ENCODE peak calls at places on chromosomes 7 and 10, in six cellular contexts. F is transverse colon, K is GM03348, M is SK-MEL-5, R is Daoy, P is astrocyte of the spinal cord. J is an unnamed sample.
A peak's percentile ranks its signal among the peaks of the same experiment; 100 is the strongest.

GRCh38 chr7:67900456-67900855 is 903.8 kb downstream of the TYW1 start:
- DNase-seq in F (no peak), K (no peak), M (no peak), R (no peak), P (no peak), J (no peak)

GRCh38 chr7:5357951-5358350 is 65.7 kb downstream of the TNRC18 start:
- DNase-seq in F (no peak), K (no peak), M (no peak), R (no peak), P (no peak), J (no peak)

GRCh38 chr10:96642973-96643372 is 56.2 kb upstream of the TM9SF3 start:
- DNase-seq in F (peak; percentile 80), K (no peak), M (peak; percentile 80), R (peak; percentile 53), P (peak; percentile 29), J (no peak)

GRCh38 chr7:122881324-122881723 is 4.9 kb downstream of the CADPS2 start:
- DNase-seq in F (no peak), K (no peak), M (no peak), R (no peak), P (no peak), J (no peak)

GRCh38 chr10:34628174-34628802 is 186.8 kb downstream of the PARD3 start:
- DNase-seq in F (peak; percentile 76), K (no peak), M (no peak), R (peak; percentile 14), P (peak; percentile 26), J (no peak)

GRCh38 chr7:44149571-44150465 is 8.7 kb upstream of the MYL7 start:
- DNase-seq in F (no peak), K (no peak), M (no peak), R (no peak), P (no peak), J (no peak)

GRCh38 chr7:73532224-73532623 is 10.1 kb upstream of the BAZ1B start:
- DNase-seq in F (no peak), K (no peak), M (no peak), R (no peak), P (no peak), J (no peak)

GRCh38 chr7:2169923-2170575 is 62.7 kb downstream of the MAD1L1 start:
- DNase-seq in F (no peak), K (no peak), M (no peak), R (no peak), P (no peak), J (no peak)

GRCh38 chr10:60414877-60415585 is 25.4 kb upstream of the ANK3 start:
- DNase-seq in F (no peak), K (peak; percentile 88), M (no peak), R (peak; percentile 89), P (peak; percentile 85), J (peak; percentile 67)

GRCh38 chr10:14971867-14972448 is 12.8 kb downstream of the MEIG1 start:
- DNase-seq in F (peak; percentile 38), K (no peak), M (peak; percentile 49), R (peak; percentile 37), P (peak; percentile 13), J (no peak)

GRCh38 chr7:95491634-95492314 is 6.0 kb downstream of the ASB4 start:
- DNase-seq in F (peak; percentile 9), K (no peak), M (no peak), R (peak; percentile 34), P (no peak), J (no peak)

GRCh38 chr7:17623546-17624185 is 316.6 kb downstream of the SNX13 start:
- DNase-seq in F (no peak), K (no peak), M (no peak), R (no peak), P (peak; percentile 36), J (no peak)

GRCh38 chr7:111744501-111745155 is 182.3 kb upstream of the IMMP2L start:
- DNase-seq in F (no peak), K (peak; percentile 24), M (no peak), R (peak; percentile 35), P (peak; percentile 93), J (no peak)

GRCh38 chr7:52634996-52635395 is 400.4 kb upstream of the POM121L12 start:
- DNase-seq in F (no peak), K (no peak), M (no peak), R (no peak), P (no peak), J (no peak)

GRCh38 chr10:60258429-60258797 is 131.3 kb downstream of the ANK3 start:
- DNase-seq in F (no peak), K (no peak), M (no peak), R (no peak), P (no peak), J (no peak)

GRCh38 chr7:152107945-152108344 is 82.5 kb downstream of the GALNT11 start:
- DNase-seq in F (no peak), K (no peak), M (no peak), R (no peak), P (no peak), J (no peak)

GRCh38 chr10:132387723-132388210 is 9.2 kb upstream of the PWWP2B start:
- DNase-seq in F (peak; percentile 84), K (peak; percentile 95), M (peak; percentile 43), R (peak; percentile 63), P (peak; percentile 13), J (no peak)

GRCh38 chr10:59578013-59578412 is 131.6 kb downstream of the SLC16A9 start:
- DNase-seq in F (no peak), K (no peak), M (no peak), R (no peak), P (no peak), J (no peak)

GRCh38 chr7:18384491-18385143 is 110.9 kb upstream of the HDAC9 start:
- DNase-seq in F (no peak), K (no peak), M (no peak), R (no peak), P (no peak), J (no peak)

GRCh38 chr10:20976891-20977684 is 80.0 kb upstream of the NEBL start:
- DNase-seq in F (no peak), K (no peak), M (no peak), R (no peak), P (no peak), J (no peak)

GRCh38 chr7:141145630-141145982 is 71.7 kb downstream of the TMEM178B start:
- DNase-seq in F (no peak), K (no peak), M (no peak), R (no peak), P (no peak), J (no peak)

GRCh38 chr10:670990-671389 is 18.5 kb downstream of the DIP2C start:
- DNase-seq in F (peak; percentile 2), K (no peak), M (no peak), R (no peak), P (no peak), J (no peak)

GRCh38 chr10:116470768-116471415 is 43.2 kb downstream of the PNLIPRP3 start:
- DNase-seq in F (peak; percentile 42), K (peak; percentile 64), M (peak; percentile 69), R (peak; percentile 57), P (no peak), J (no peak)

GRCh38 chr7:42097756-42098155 is 139.3 kb downstream of the GLI3 start:
- DNase-seq in F (no peak), K (peak; percentile 71), M (peak; percentile 81), R (peak; percentile 91), P (peak; percentile 68), J (peak; percentile 73)